ENCODE peak calls at places on chromosomes 7 and 10, in ten cellular contexts. V is iPS-NIHi11, L is endothelial cell, P is AG09319, B is GM18507, C is GM04504, S is stromal cell of bone marrow, J is activated B cell treated with CpG ODN at 0.5 μM for 24 hours, Z is KG1, E is Peyer's patch. M is an unnamed sample.

GRCh38 chr10:121077331-121077730 is 226.2 kb downstream of the WDR11 start:
- DNase-seq in S (peak; percentile 17), V (peak; percentile 30), P (peak; percentile 27), L (no peak), C (no peak), E (no peak), Z (no peak), J (no peak), B (no peak), M (no peak)

GRCh38 chr7:55961994-55962393 is 2.4 kb upstream of the NIPSNAP2 start:
- DNase-seq in S (no peak), E (no peak), C (no peak), V (no peak), P (no peak), B (no peak), J (no peak), Z (no peak), L (no peak), M (no peak)

GRCh38 chr7:139495726-139496125 is 12.3 kb upstream of the KLRG2 start:
- DNase-seq in L (no peak), J (no peak), B (no peak), E (no peak), S (no peak), P (no peak), C (no peak), Z (no peak), V (no peak), M (no peak)

GRCh38 chr7:21651697-21652096 is 108.9 kb downstream of the DNAH11 start:
- DNase-seq in Z (no peak), L (no peak), C (no peak), P (no peak), J (no peak), B (no peak), V (no peak), E (no peak), S (no peak), M (no peak)

GRCh38 chr10:100894033-100894432 is 18.7 kb upstream of the SLF2 start:
- DNase-seq in J (no peak), V (no peak), P (no peak), C (no peak), S (no peak), E (peak; percentile 9), L (no peak), B (no peak), Z (no peak), M (no peak)

GRCh38 chr7:121107923-121108498 is 119.5 kb downstream of the CPED1 start:
- DNase-seq in C (peak; percentile 58), B (peak; percentile 2), E (no peak), V (peak; percentile 46), S (peak; percentile 65), L (peak; percentile 9), Z (peak; percentile 69), P (peak; percentile 44), J (no peak), M (no peak)

GRCh38 chr7:81234896-81235295 is 316.0 kb upstream of the SEMA3C start:
- DNase-seq in Z (no peak), L (no peak), C (no peak), E (no peak), V (no peak), J (no peak), B (no peak), P (no peak), S (no peak), M (no peak)

GRCh38 chr7:18873674-18874341 is 243.6 kb downstream of the TWIST1 start:
- DNase-seq in B (no peak), C (peak; percentile 20), S (no peak), P (no peak), L (peak; percentile 22), J (no peak), Z (no peak), E (no peak), V (peak; percentile 54), M (no peak)

GRCh38 chr10:42491801-42492200 is 146.6 kb downstream of the ZNF33B start:
- DNase-seq in L (no peak), Z (no peak), C (no peak), J (no peak), E (no peak), S (no peak), B (no peak), V (no peak), P (no peak), M (no peak)

GRCh38 chr10:92438220-92438619 is 135.7 kb downstream of the IDE start:
- DNase-seq in V (no peak), L (no peak), J (no peak), E (no peak), S (no peak), Z (no peak), P (no peak), C (no peak), B (no peak), M (no peak)

GRCh38 chr7:2128601-2129375 is 104.0 kb downstream of the MAD1L1 start:
- DNase-seq in V (no peak), B (no peak), S (no peak), E (no peak), C (no peak), P (no peak), J (no peak), Z (no peak), L (no peak), M (no peak)

GRCh38 chr7:120273476-120273975 is 551 bp downstream of the KCND2 start:
- DNase-seq in B (peak; percentile 26), S (no peak), C (no peak), E (no peak), P (no peak), L (peak; percentile 38), Z (no peak), V (peak; percentile 42), J (no peak), M (no peak)

GRCh38 chr7:157271991-157272324 is 64.8 kb upstream of the DNAJB6 start:
- DNase-seq in Z (no peak), P (peak; percentile 88), B (no peak), C (peak; percentile 73), E (no peak), V (no peak), S (peak; percentile 92), L (no peak), J (no peak), M (no peak)

GRCh38 chr10:100710151-100710871 is 35.1 kb upstream of the PAX2 start:
- DNase-seq in V (peak; percentile 60), J (no peak), Z (no peak), P (no peak), L (peak; percentile 43), S (no peak), B (no peak), E (no peak), C (no peak), M (no peak)

GRCh38 chr10:47412869-47413268 is 28.8 kb upstream of the ZNF488 start:
- DNase-seq in S (no peak), B (no peak), E (no peak), Z (no peak), J (no peak), L (no peak), C (no peak), P (no peak), V (no peak), M (no peak)

GRCh38 chr10:130018253-130018652 is 54.2 kb upstream of the EBF3 start:
- DNase-seq in Z (no peak), B (no peak), S (no peak), V (no peak), P (no peak), L (no peak), J (no peak), E (no peak), C (no peak), M (no peak)

M was measured in T follicular helper cell.